ENCODE peak calls at places on chromosomes 4 and X, in eight cellular contexts. S is SJSA1, P is transverse colon, Q is ovary, Y is fibroblast of villous mesenchyme, X is mucosa of descending colon, H is Caco-2, O is H7. J is an unnamed sample.
A peak's percentile ranks its signal among the peaks of the same experiment; 100 is the strongest.

GRCh38 chrX:14641681-14642655 is 112.6 kb downstream of the GLRA2 start:
- DNase-seq in Q (no peak), Y (no peak), P (no peak), X (no peak), O (no peak), H (no peak), S (no peak), J (no peak)

GRCh38 chrX:30612250-30612655 is 34.7 kb upstream of the TASL start:
- DNase-seq in H (no peak), Y (no peak), P (no peak), X (no peak), S (no peak), O (no peak), Q (no peak), J (no peak)

GRCh38 chr4:12123709-12124108 is 695.0 kb upstream of the HS3ST1 start:
- DNase-seq in Y (no peak), X (no peak), O (no peak), Q (no peak), H (no peak), P (no peak), S (no peak), J (no peak)

GRCh38 chr4:1952046-1952700 is 56.6 kb downstream of the NELFA start:
- DNase-seq in H (no peak), S (no peak), Y (no peak), Q (no peak), P (no peak), O (no peak), X (no peak), J (no peak)

GRCh38 chr4:86593726-86594558 is at the start of gene PTPN13:
- DNase-seq in O (peak; percentile 96), X (peak; percentile 94), P (peak; percentile 95), S (peak; percentile 98), H (peak; percentile 96), Q (peak; percentile 100), Y (peak; percentile 98), J (peak; percentile 100)

GRCh38 chrX:110421499-110422455 is 63.1 kb downstream of the RTL9 start:
- DNase-seq in P (no peak), O (no peak), Q (no peak), S (no peak), Y (no peak), H (no peak), X (no peak), J (no peak)

GRCh38 chrX:136529795-136530194 is 2.2 kb upstream of the VGLL1 start:
- DNase-seq in S (no peak), Y (no peak), O (peak; percentile 9), H (no peak), Q (no peak), P (no peak), X (no peak), J (peak; percentile 33)

GRCh38 chr4:139629761-139630160 is 35.9 kb upstream of the MGST2 start:
- DNase-seq in X (no peak), Y (no peak), O (no peak), S (no peak), H (no peak), Q (no peak), P (no peak), J (no peak)

GRCh38 chr4:117847849-117848248 is 186.4 kb upstream of the NDST3 start:
- DNase-seq in H (no peak), P (peak; percentile 33), Q (no peak), S (no peak), O (no peak), X (no peak), Y (no peak), J (no peak)

GRCh38 chr4:101200561-101200960 is 146.8 kb downstream of the PPP3CA start:
- DNase-seq in Q (no peak), X (no peak), P (no peak), H (no peak), Y (peak; percentile 96), O (no peak), S (peak; percentile 71), J (no peak)

GRCh38 chrX:104343408-104344129 is 88.8 kb upstream of the ESX1 start:
- DNase-seq in P (peak; percentile 60), S (peak; percentile 60), O (peak; percentile 36), H (peak; percentile 51), Y (peak; percentile 87), X (no peak), Q (no peak), J (peak; percentile 91)

GRCh38 chr4:101355767-101356702 is 8.7 kb upstream of the PPP3CA start:
- DNase-seq in S (peak; percentile 87), Y (peak; percentile 91), H (peak; percentile 63), O (no peak), X (no peak), P (no peak), Q (no peak), J (no peak)

GRCh38 chr4:139188648-139189416 is 11.8 kb upstream of the ELF2 start:
- DNase-seq in X (no peak), P (no peak), Q (no peak), S (no peak), H (no peak), O (peak; percentile 20), Y (no peak), J (no peak)

GRCh38 chrX:154019061-154019621 is 561 bp downstream of the IRAK1 start:
- DNase-seq in Q (no peak), P (peak; percentile 21), X (no peak), O (no peak), S (peak; percentile 10), Y (no peak), H (no peak), J (peak; percentile 33)

GRCh38 chr4:136392576-136392975 is 1139.7 kb downstream of the PCDH18 start:
- DNase-seq in P (no peak), O (no peak), S (no peak), Q (no peak), X (no peak), H (no peak), Y (peak; percentile 6), J (no peak)

GRCh38 chr4:32002037-32002747 is 1282.0 kb downstream of the PCDH7 start:
- DNase-seq in Y (no peak), S (no peak), Q (no peak), O (peak; percentile 4), X (no peak), P (no peak), H (no peak), J (peak; percentile 28)

GRCh38 chrX:149037301-149037700 is 467.8 kb downstream of the IDS start:
- DNase-seq in H (no peak), Q (no peak), X (no peak), P (no peak), O (no peak), S (no peak), Y (no peak), J (no peak)

GRCh38 chr4:73864365-73864764 is 4.8 kb upstream of the CXCL1 start:
- DNase-seq in Y (no peak), Q (no peak), O (peak; percentile 39), H (peak; percentile 32), X (no peak), P (no peak), S (no peak), J (peak; percentile 57)

GRCh38 chr4:117514779-117515178 is 429.4 kb upstream of the TRAM1L1 start:
- DNase-seq in S (no peak), Q (no peak), H (no peak), P (no peak), O (no peak), X (no peak), Y (no peak), J (no peak)

GRCh38 chr4:110904435-110905050 is 281.7 kb upstream of the PITX2 start:
- DNase-seq in Y (peak; percentile 39), O (no peak), S (peak; percentile 50), P (no peak), X (no peak), H (no peak), Q (no peak), J (no peak)

DNA sequence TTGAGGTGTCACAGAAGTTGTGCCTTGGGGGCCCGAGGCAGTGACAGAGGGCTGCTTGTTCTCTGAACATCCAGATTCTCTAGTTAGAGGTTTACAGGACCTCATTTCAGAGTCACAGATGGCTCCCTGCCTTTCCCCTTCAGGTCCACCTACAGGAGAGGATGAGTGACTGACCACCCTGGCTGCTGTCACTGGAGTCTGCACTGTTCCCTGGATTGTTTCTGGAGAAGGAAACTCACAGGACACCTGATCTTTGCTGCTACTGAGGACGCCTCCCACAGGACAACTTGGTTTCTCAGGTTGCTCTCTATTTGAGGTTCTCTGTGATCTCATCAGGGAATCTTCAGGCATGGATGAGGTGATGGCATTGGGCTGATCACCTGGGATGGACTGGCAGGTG is 58.3 kb downstream of the GPRIN3 start:
- DNase-seq in H (no peak), O (no peak), S (no peak), Q (no peak), X (no peak), Y (no peak), P (no peak), J (no peak)
- H3K4me3 ChIP-seq in H (no peak overlapping the region), O (no peak overlapping the region), S (no peak overlapping the region), Q (no peak overlapping the region), X (no peak overlapping the region), Y (no peak overlapping the region), P (no peak overlapping the region), J (no peak overlapping the region)

GRCh38 chr4:8534129-8534528 is 46.1 kb upstream of the GPR78 start:
- DNase-seq in H (peak; percentile 87), O (peak; percentile 83), P (peak; percentile 32), X (peak; percentile 42), Q (no peak), Y (peak; percentile 83), S (no peak), J (peak; percentile 98)
- H3K4me3 ChIP-seq in H (peak overlapping the region; percentile 2), O (no peak overlapping the region), P (no peak overlapping the region), X (no peak overlapping the region), Q (no peak overlapping the region), Y (no peak overlapping the region), S (no peak overlapping the region), J (peak overlapping the region; percentile 19)

DNA sequence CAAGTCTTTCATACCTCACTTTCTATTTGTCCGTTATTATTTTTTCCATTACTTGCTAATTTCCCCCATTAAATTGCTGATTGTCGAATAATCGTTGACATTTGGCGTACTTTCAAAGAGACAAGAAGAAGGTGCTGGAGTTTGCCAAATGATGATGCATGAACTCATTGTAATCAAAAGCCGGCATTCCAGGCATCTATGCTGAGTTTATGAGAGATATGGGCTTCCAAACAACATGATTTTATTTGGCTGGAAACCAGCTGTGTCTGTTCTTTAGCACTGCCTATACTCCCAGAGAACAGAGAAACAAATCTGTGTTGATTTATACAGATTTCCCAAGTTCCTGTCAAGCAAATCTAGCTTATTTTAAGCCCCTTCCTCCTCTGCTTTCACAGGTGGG is 80.8 kb upstream of the RPS6KA3 start:
- DNase-seq in H (no peak), Y (peak; percentile 60), Q (no peak), P (no peak), O (no peak), S (no peak), X (no peak), J (no peak)
- H3K4me3 ChIP-seq in H (no peak overlapping the region), Y (no peak overlapping the region), Q (no peak overlapping the region), P (no peak overlapping the region), O (no peak overlapping the region), S (no peak overlapping the region), X (no peak overlapping the region), J (no peak overlapping the region)

DNA sequence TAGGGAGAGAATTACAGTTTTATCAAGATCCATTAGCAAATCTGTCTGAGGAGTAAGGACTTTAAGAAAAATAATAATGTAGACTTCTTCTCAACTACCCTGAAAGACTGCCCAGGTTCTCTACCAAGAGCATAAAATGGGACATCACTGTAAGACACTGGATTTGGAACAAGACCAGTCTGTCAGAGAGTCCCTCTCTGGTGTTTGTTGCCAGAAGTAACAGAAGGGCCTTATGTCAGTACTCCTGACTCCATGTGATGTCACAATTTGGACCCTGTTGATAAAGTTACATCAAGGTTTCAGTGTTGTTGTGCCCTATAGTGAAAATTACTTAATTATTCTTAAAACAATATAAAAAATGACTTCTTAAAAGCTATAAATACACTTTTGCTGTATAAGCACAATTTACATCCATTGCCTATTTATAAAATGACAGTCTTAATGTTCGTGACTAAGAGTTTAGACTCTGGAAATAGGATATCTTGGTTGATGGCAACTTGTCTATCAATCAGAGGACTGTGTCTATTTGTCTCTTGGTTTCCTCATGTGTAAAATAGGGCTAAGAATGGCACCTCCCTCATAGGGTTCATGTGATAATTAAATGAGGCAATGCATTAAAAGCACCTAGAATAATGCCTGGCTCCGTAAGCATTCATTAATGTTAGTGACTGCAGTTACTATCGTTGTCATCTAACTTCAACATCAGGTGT is 57.8 kb downstream of the RS1 start:
- DNase-seq in S (no peak), Y (no peak), X (no peak), O (no peak), Q (no peak), H (no peak), P (no peak), J (no peak)
- H3K4me3 ChIP-seq in S (no peak overlapping the region), Y (no peak overlapping the region), X (no peak overlapping the region), O (no peak overlapping the region), Q (no peak overlapping the region), H (no peak overlapping the region), P (no peak overlapping the region), J (no peak overlapping the region)

J was measured in GM23338.